ENCODE peak calls at places on chromosome 11, in nine cellular contexts. U, D, I, Z, B, E, N, H and L are unnamed samples.

GRCh38 chr11:20042717-20043392 is 117.4 kb downstream of the DBX1 start:
- DNase-seq in N (peak; percentile 44), B (no peak), E (no peak), I (no peak), D (no peak), U (no peak), Z (no peak), H (no peak), L (no peak)

GRCh38 chr11:40274017-40274416 is 1185.4 kb downstream of the LRRC4C start:
- DNase-seq in E (no peak), Z (peak; percentile 74), U (peak; percentile 45), B (no peak), I (no peak), H (no peak), D (no peak), N (no peak), L (no peak)

GRCh38 chr11:27388869-27389268 is 25.9 kb upstream of the CCDC34 start:
- DNase-seq in D (no peak), H (no peak), U (no peak), I (no peak), N (no peak), Z (no peak), B (no peak), E (no peak), L (no peak)

GRCh38 chr11:45385844-45386243 is 99.7 kb upstream of the SYT13 start:
- DNase-seq in D (no peak), Z (no peak), B (peak; percentile 70), E (no peak), H (no peak), I (no peak), U (no peak), N (no peak), L (no peak)

GRCh38 chr11:130470832-130471706 is 22.6 kb downstream of the ADAMTS15 start:
- DNase-seq in Z (no peak), D (no peak), N (no peak), U (no peak), B (no peak), E (no peak), H (no peak), I (no peak), L (no peak)

GRCh38 chr11:2853997-2854560 is 31.5 kb downstream of the CDKN1C start:
- DNase-seq in Z (no peak), N (no peak), I (no peak), B (no peak), D (no peak), H (no peak), U (no peak), E (no peak), L (no peak)

GRCh38 chr11:69339041-69339733 is 45.2 kb downstream of the MYEOV start:
- DNase-seq in D (no peak), N (no peak), U (no peak), H (no peak), E (no peak), Z (no peak), I (no peak), B (no peak), L (no peak)

GRCh38 chr11:65891180-65892136 is 985 bp downstream of the CCDC85B start:
- DNase-seq in N (peak; percentile 79), E (no peak), I (no peak), U (no peak), Z (peak; percentile 42), D (no peak), H (no peak), B (peak; percentile 74), L (no peak)